ENCODE peak calls at places on chromosomes 6 and 20, in four cellular contexts. U, R, D and Q are unnamed samples.

GRCh38 chr6:167559675-167560479 is 235.0 kb downstream of the TTLL2 start:
- DNase-seq in U (no peak), R (no peak), D (no peak), Q (no peak)

GRCh38 chr6:89122625-89123024 is 4.8 kb upstream of the SRSF12 start:
- DNase-seq in U (no peak), D (no peak), R (no peak), Q (no peak)

GRCh38 chr6:89044988-89045387 is 35.6 kb upstream of the PNRC1 start:
- DNase-seq in D (no peak), U (peak; percentile 35), R (no peak), Q (peak; percentile 76)

GRCh38 chr20:54223751-54224150 is 15.9 kb downstream of the PFDN4 start:
- DNase-seq in D (no peak), R (no peak), U (no peak), Q (no peak)

GRCh38 chr20:8073024-8073832 is 53.7 kb upstream of the TMX4 start:
- DNase-seq in D (no peak), R (no peak), U (no peak), Q (no peak)

GRCh38 chr6:4577406-4577805 is 198.8 kb upstream of the CDYL start:
- DNase-seq in R (no peak), U (no peak), D (no peak), Q (no peak)

GRCh38 chr20:38985603-38986170 is 23.5 kb downstream of the DHX35 start:
- DNase-seq in U (no peak), R (no peak), D (no peak), Q (no peak)

GRCh38 chr6:116476021-116476678 is 15.0 kb downstream of the CALHM6 start:
- DNase-seq in R (peak; percentile 77), U (no peak), D (no peak), Q (no peak)

GRCh38 chr20:41393705-41394066 is 27.1 kb upstream of the EMILIN3 start:
- DNase-seq in U (peak; percentile 32), D (no peak), R (no peak), Q (no peak)

GRCh38 chr20:41392871-41393704 is 26.5 kb upstream of the EMILIN3 start:
- DNase-seq in D (no peak), R (no peak), U (peak; percentile 86), Q (no peak)

GRCh38 chr20:41392295-41392694 is 25.7 kb upstream of the EMILIN3 start:
- DNase-seq in R (no peak), D (no peak), U (no peak), Q (no peak)

GRCh38 chr20:41391587-41392001 is 25.0 kb upstream of the EMILIN3 start:
- DNase-seq in U (no peak), D (no peak), R (no peak), Q (peak; percentile 14)

GRCh38 chr20:41390889-41391288 is 24.3 kb upstream of the EMILIN3 start:
- DNase-seq in R (no peak), U (no peak), D (no peak), Q (no peak)
- H3K4me1 ChIP-seq in R (no peaks in the 10 kb centered on the region), U (peaks cover 60% of the 10 kb centered on the region), D (no peaks in the 10 kb centered on the region), Q (peaks cover 3% of the 10 kb centered on the region)

GRCh38 chr6:145948878-145949613 is 15.1 kb downstream of the SHPRH start:
- DNase-seq in R (no peak), D (no peak), U (no peak), Q (no peak)

GRCh38 chr6:145948328-145948727 is 15.8 kb downstream of the SHPRH start:
- DNase-seq in U (no peak), R (no peak), D (no peak), Q (no peak)

GRCh38 chr6:145947108-145947507 is 17.1 kb downstream of the SHPRH start:
- DNase-seq in R (no peak), D (no peak), U (no peak), Q (no peak)
- H3K36me3 ChIP-seq in R (no peaks in the 10 kb centered on the region), D (peaks cover 42% of the 10 kb centered on the region), U (peaks cover 100% of the 10 kb centered on the region), Q (peaks cover 56% of the 10 kb centered on the region)

DNA sequence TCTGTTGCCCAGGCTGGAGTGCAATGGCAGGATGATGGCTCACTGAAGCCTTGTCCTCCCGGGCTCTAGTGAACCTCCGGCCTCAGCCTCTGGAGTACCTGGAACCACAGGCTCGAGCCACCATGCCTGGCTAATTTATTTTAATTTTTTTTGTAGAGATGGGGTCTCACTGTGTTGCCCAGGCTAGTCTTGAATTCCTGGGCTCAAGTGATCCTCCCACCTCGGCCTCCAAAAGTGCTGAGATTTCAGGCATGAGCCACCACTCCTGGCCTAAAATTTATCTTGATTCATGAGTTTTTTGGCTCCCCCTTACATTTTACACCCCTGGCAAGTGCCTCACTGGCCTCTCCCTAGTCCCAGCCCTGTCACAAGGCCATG is 2.5 kb upstream of the SLC29A1 start:
- DNase-seq in U (no peak), R (no peak), D (no peak), Q (no peak)
- H3K4me1 ChIP-seq in U (peaks cover 88% of the 10 kb centered on the region), R (peaks cover 16% of the 10 kb centered on the region), D (peaks cover 28% of the 10 kb centered on the region), Q (peaks cover 87% of the 10 kb centered on the region)

GRCh38 chr6:32842021-32842650 is 1.7 kb downstream of the PSMB8 start:
- DNase-seq in U (no peak), D (no peak), R (no peak), Q (no peak)

GRCh38 chr6:32842690-32843089 is 1.2 kb downstream of the PSMB8 start:
- DNase-seq in R (no peak), D (no peak), U (no peak), Q (no peak)

GRCh38 chr6:32843979-32844838 is at the start of gene PSMB8:
- DNase-seq in R (peak; percentile 99), U (peak; percentile 97), D (peak; percentile 99), Q (peak; percentile 99)

GRCh38 chr6:32844839-32845372 is 1.1 kb upstream of the PSMB8 start:
- DNase-seq in R (no peak), U (no peak), D (no peak), Q (no peak)

GRCh38 chr6:32843321-32843978 is 397 bp downstream of the PSMB8 start:
- DNase-seq in R (no peak), D (no peak), U (no peak), Q (peak; percentile 93)
- H3K36me3 ChIP-seq in R (no peaks in the 10 kb centered on the region), D (peaks cover 51% of the 10 kb centered on the region), U (peaks cover 64% of the 10 kb centered on the region), Q (peaks cover 62% of the 10 kb centered on the region)

DNA sequence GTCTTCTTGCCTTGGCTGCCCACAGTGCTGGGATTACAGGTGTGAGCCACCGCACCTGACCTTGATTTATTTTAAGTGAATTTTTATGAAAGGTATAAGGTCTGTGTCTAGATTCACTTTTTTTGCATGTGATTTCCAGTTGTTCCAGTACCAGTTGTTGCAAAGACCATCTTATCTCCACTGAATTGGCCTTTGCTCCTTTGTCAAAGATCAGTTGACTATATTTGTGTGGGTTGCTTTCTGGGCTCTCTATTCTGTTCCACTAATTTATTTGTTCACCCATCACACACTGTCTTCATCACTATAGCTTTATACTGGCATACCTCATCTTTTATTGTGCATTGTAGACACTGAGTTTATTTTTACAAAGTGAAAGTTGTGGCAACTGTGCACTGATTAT is 56.3 kb downstream of the ANKS1A start:
- DNase-seq in U (no peak), R (no peak), D (no peak), Q (no peak)
- H3K4me1 ChIP-seq in U (peaks cover 1% of the 10 kb centered on the region), R (no peaks in the 10 kb centered on the region), D (no peaks in the 10 kb centered on the region), Q (no peaks in the 10 kb centered on the region)